ENCODE peak calls at places on chromosome 17, in six cellular contexts. R is dorsolateral prefrontal cortex, S is lower lobe of right lung, A is neural crest cell, P is GM06990, K is GM12865. E is an unnamed sample.

GRCh38 chr17:29715680-29716079 is 93.0 kb upstream of the CORO6 start:
- DNase-seq in P (no peak), A (no peak), R (no peak), K (no peak), S (no peak), E (no peak)

GRCh38 chr17:7312432-7313027 is 2.6 kb downstream of the GPS2 start:
- DNase-seq in R (no peak), S (peak), P (no peak), A (no peak), K (no peak), E (no peak)

GRCh38 chr17:1561420-1562177 is 993 bp downstream of the PITPNA start:
- DNase-seq in R (no peak), A (peak), S (peak), K (peak), P (peak), E (no peak)

GRCh38 chr17:39652635-39653315 is 12.4 kb upstream of the TCAP start:
- DNase-seq in A (no peak), K (no peak), R (peak), S (no peak), P (no peak), E (no peak)

GRCh38 chr17:75498726-75499213 is 16.6 kb downstream of the CASKIN2 start:
- DNase-seq in R (no peak), K (no peak), A (no peak), S (no peak), P (no peak), E (no peak)

GRCh38 chr17:40950176-40950575 is 12.7 kb upstream of the KRT23 start:
- DNase-seq in A (no peak), R (no peak), K (no peak), S (no peak), P (no peak), E (no peak)

GRCh38 chr17:69342896-69343644 is 16.1 kb upstream of the ABCA5 start:
- DNase-seq in P (no peak), K (no peak), S (no peak), R (no peak), A (no peak), E (no peak)

GRCh38 chr17:60223456-60223855 is 73.7 kb downstream of the CA4 start:
- DNase-seq in S (no peak), K (no peak), P (no peak), A (no peak), R (no peak), E (no peak)

GRCh38 chr17:81865733-81866439 is 5.3 kb downstream of the ARHGDIA start:
- DNase-seq in K (no peak), R (peak), P (peak), A (no peak), S (no peak), E (no peak)

GRCh38 chr17:40463122-40463550 is 19.9 kb downstream of the IGFBP4 start:
- DNase-seq in R (no peak), K (no peak), P (no peak), A (no peak), S (no peak), E (no peak)

GRCh38 chr17:27315322-27315721 is 21.4 kb downstream of the WSB1 start:
- DNase-seq in S (peak), P (no peak), R (peak), K (no peak), A (no peak), E (no peak)

GRCh38 chr17:79933863-79934652 is 94.8 kb upstream of the CBX4 start:
- DNase-seq in P (no peak), S (peak), K (peak), R (peak), A (no peak), E (no peak)

GRCh38 chr17:49512296-49513043 is 17.4 kb downstream of the NGFR start:
- DNase-seq in K (no peak), S (no peak), R (no peak), A (no peak), P (no peak), E (no peak)

GRCh38 chr17:39777534-39778365 is 40.0 kb downstream of the GRB7 start:
- DNase-seq in R (no peak), A (no peak), S (no peak), P (peak), K (peak), E (no peak)

GRCh38 chr17:4230142-4230541 is 33.6 kb downstream of the ANKFY1 start:
- DNase-seq in P (no peak), S (no peak), K (no peak), A (no peak), R (no peak), E (no peak)

GRCh38 chr17:31052187-31052889 is 42.4 kb upstream of the NF1 start:
- DNase-seq in A (no peak), R (no peak), K (peak), S (no peak), P (no peak), E (peak)

GRCh38 chr17:29018788-29019474 is 13.1 kb upstream of the SEZ6 start:
- DNase-seq in K (no peak), R (no peak), S (no peak), A (no peak), P (no peak), E (no peak)

GRCh38 chr17:79848370-79848766 is 9.1 kb upstream of the CBX4 start:
- DNase-seq in A (no peak), K (no peak), R (no peak), S (no peak), P (no peak), E (no peak)

GRCh38 chr17:81537343-81537855 is 9.2 kb downstream of the FSCN2 start:
- DNase-seq in S (no peak), K (peak), R (no peak), A (no peak), P (peak), E (no peak)

GRCh38 chr17:1058423-1059130 is 61.6 kb downstream of the TIMM22 start:
- DNase-seq in P (no peak), R (no peak), K (peak), A (peak), S (peak), E (no peak)

GRCh38 chr17:38925263-38925995 is at the start of gene LASP1NB:
- DNase-seq in R (peak), K (no peak), P (no peak), S (no peak), A (peak), E (peak)

GRCh38 chr17:65756760-65757159 is 195.3 kb upstream of the AXIN2 start:
- DNase-seq in S (no peak), R (no peak), A (no peak), K (no peak), P (no peak), E (no peak)

GRCh38 chr17:57109393-57110151 is 24.5 kb downstream of the AKAP1 start:
- DNase-seq in R (no peak), K (no peak), S (no peak), P (no peak), A (no peak), E (no peak)
- TF ChIP-seq CTCF in R (no peak), K (no peak), S (no peak), P (no peak), A (peak), E (no peak)

GRCh38 chr17:10772425-10773380 is 31.2 kb downstream of the TMEM238L start:
- DNase-seq in K (peak), A (peak), P (no peak), S (no peak), R (no peak), E (no peak)
- TF ChIP-seq CTCF in K (peak), A (peak), P (peak), S (peak), R (peak), E (peak)

GRCh38 chr17:67696347-67696746 is 21.4 kb upstream of the NOL11 start:
- DNase-seq in K (no peak), A (no peak), S (no peak), R (no peak), P (no peak), E (no peak)
- TF ChIP-seq CTCF in K (no peak), A (no peak), S (no peak), R (no peak), P (no peak), E (no peak)

GRCh38 chr17:50603340-50603739 is 31.3 kb upstream of the ABCC3 start:
- DNase-seq in S (no peak), K (peak), A (no peak), R (no peak), P (no peak), E (no peak)
- TF ChIP-seq CTCF in S (no peak), K (peak), A (peak), R (no peak), P (peak), E (no peak)

GRCh38 chr17:44197107-44197506 is 2.6 kb downstream of the ATXN7L3 start:
- DNase-seq in K (no peak), A (no peak), P (no peak), S (no peak), R (no peak), E (no peak)

GRCh38 chr17:44200478-44201155 is 933 bp upstream of the ATXN7L3 start:
- DNase-seq in K (no peak), A (no peak), P (no peak), R (no peak), S (no peak), E (no peak)

GRCh38 chr17:44199553-44200477 is at the start of gene ATXN7L3:
- DNase-seq in K (peak), A (peak), R (peak), P (peak), S (peak), E (peak)

GRCh38 chr17:44198721-44199552 is 747 bp downstream of the ATXN7L3 start:
- DNase-seq in R (no peak), A (peak), P (peak), S (peak), K (peak), E (no peak)

GRCh38 chr17:44197980-44198720 is 1.5 kb downstream of the ATXN7L3 start:
- DNase-seq in S (no peak), A (no peak), P (no peak), R (no peak), K (peak), E (no peak)
- TF ChIP-seq CTCF in S (no peak), A (no peak), P (peak), R (no peak), K (peak), E (no peak)

GRCh38 chr17:72173475-72174116 is 52.8 kb downstream of the SOX9 start:
- DNase-seq in S (no peak), P (no peak), A (no peak), K (no peak), R (no peak), E (no peak)
- TF ChIP-seq CTCF in S (no peak), P (no peak), A (no peak), K (no peak), R (no peak), E (no peak)

GRCh38 chr17:76528528-76529223 is 8.8 kb downstream of the CYGB start:
- DNase-seq in S (no peak), K (peak), P (peak), A (no peak), R (no peak), E (no peak)
- TF ChIP-seq CTCF in S (peak), K (no peak), P (peak), A (no peak), R (no peak), E (no peak)

GRCh38 chr17:43858201-43858600 is 11.2 kb downstream of the CD300LG start:
- DNase-seq in S (no peak), R (no peak), A (no peak), P (no peak), K (no peak), E (no peak)
- TF ChIP-seq CTCF in S (no peak), R (no peak), A (no peak), P (no peak), K (no peak), E (no peak)